ENCODE peak calls at places on chromosomes 12 and 14, in seven cellular contexts. E, Y, S, W, Q, U and L are unnamed samples.

GRCh38 chr14:88995437-88996198 is 171.2 kb downstream of the TTC8 start:
- DNase-seq in S (no peak), U (peak), W (peak), E (no peak), Y (no peak), Q (no peak), L (no peak)

GRCh38 chr14:61145903-61146411 is 135.2 kb downstream of the TMEM30B start:
- DNase-seq in W (peak), S (no peak), Y (no peak), Q (no peak), U (peak), E (no peak), L (no peak)

GRCh38 chr14:96938946-96939345 is 141.8 kb downstream of the VRK1 start:
- DNase-seq in E (no peak), S (no peak), Y (no peak), Q (no peak), U (no peak), W (no peak), L (no peak)

GRCh38 chr14:99552572-99553216 is 51.3 kb downstream of the CCDC85C start:
- DNase-seq in U (no peak), S (no peak), Y (no peak), W (no peak), E (no peak), Q (no peak), L (no peak)

GRCh38 chr12:52715416-52715815 is 12.1 kb upstream of the KRT77 start:
- DNase-seq in S (no peak), U (no peak), Q (no peak), Y (no peak), E (no peak), W (no peak), L (no peak)

GRCh38 chr12:6946033-6946919 is 2.5 kb downstream of the C12orf57 start:
- DNase-seq in U (no peak), S (no peak), W (no peak), E (peak), Y (peak), Q (peak), L (peak)

GRCh38 chr12:130463818-130464663 is 126.4 kb downstream of the PIWIL1 start:
- DNase-seq in W (no peak), Q (no peak), Y (no peak), S (no peak), E (no peak), U (no peak), L (no peak)

GRCh38 chr14:80974338-80975078 is 19.1 kb downstream of the TSHR start:
- DNase-seq in Q (no peak), Y (no peak), W (peak), E (no peak), S (no peak), U (peak), L (no peak)

GRCh38 chr12:32482226-32482625 is 82.9 kb downstream of the FGD4 start:
- DNase-seq in E (no peak), Q (no peak), S (no peak), Y (no peak), W (no peak), U (no peak), L (no peak)

GRCh38 chr12:4441355-4442330 is 4.0 kb downstream of the FGF6 start:
- DNase-seq in W (no peak), S (no peak), E (no peak), Y (peak), U (no peak), Q (no peak), L (no peak)

GRCh38 chr12:51874013-51874412 is 13.9 kb upstream of the ANKRD33 start:
- DNase-seq in W (no peak), Y (no peak), S (no peak), U (no peak), Q (no peak), E (no peak), L (peak)

GRCh38 chr14:22977684-22978486 is 4.5 kb downstream of the AJUBA start:
- DNase-seq in Y (no peak), Q (peak), E (no peak), W (peak), S (peak), U (peak), L (no peak)

GRCh38 chr14:92922155-92922735 is 705 bp upstream of the CHGA start:
- DNase-seq in Q (peak), E (no peak), S (no peak), Y (no peak), U (no peak), W (no peak), L (no peak)

GRCh38 chr14:100389497-100390104 is 66.5 kb downstream of the SLC25A47 start:
- DNase-seq in Y (no peak), S (no peak), E (no peak), W (no peak), U (no peak), Q (no peak), L (no peak)

GRCh38 chr14:29865299-29865698 is 62.3 kb downstream of the PRKD1 start:
- DNase-seq in W (no peak), S (no peak), U (no peak), Y (no peak), Q (no peak), E (no peak), L (no peak)

GRCh38 chr12:52862023-52862422 is 13.2 kb upstream of the KRT78 start:
- DNase-seq in S (no peak), Y (no peak), U (no peak), W (no peak), Q (no peak), E (no peak), L (no peak)

GRCh38 chr12:55736076-55736475 is 6.8 kb upstream of the GDF11 start:
- DNase-seq in E (no peak), S (no peak), Q (no peak), W (no peak), U (no peak), Y (no peak), L (no peak)

GRCh38 chr14:25237845-25238244 is 187.9 kb upstream of the STXBP6 start:
- DNase-seq in Q (peak), S (no peak), W (no peak), U (peak), Y (no peak), E (no peak), L (no peak)

GRCh38 chr14:101256266-101256665 is 305.0 kb upstream of the DIO3 start:
- DNase-seq in Y (no peak), U (no peak), E (no peak), W (no peak), Q (no peak), S (no peak), L (no peak)

GRCh38 chr12:131575371-131575770 is 135.5 kb upstream of the SFSWAP start:
- DNase-seq in E (no peak), U (no peak), W (no peak), S (no peak), Q (no peak), Y (no peak), L (no peak)

GRCh38 chr14:49900973-49901372 is 8.1 kb downstream of the ARF6 start:
- DNase-seq in Y (no peak), S (no peak), E (no peak), U (no peak), W (no peak), Q (no peak), L (no peak)

GRCh38 chr14:44880791-44881190 is 81.0 kb downstream of the KLHL28 start:
- DNase-seq in Q (no peak), E (no peak), W (no peak), Y (no peak), U (no peak), S (no peak), L (no peak)

GRCh38 chr12:119744900-119745606 is 77.1 kb downstream of the PRKAB1 start:
- DNase-seq in W (no peak), Q (no peak), U (no peak), E (no peak), Y (no peak), S (no peak), L (no peak)

GRCh38 chr12:124731869-124732268 is 131.8 kb downstream of the SCARB1 start:
- DNase-seq in Y (no peak), E (no peak), S (no peak), W (no peak), Q (no peak), U (no peak), L (no peak)